ENCODE peak calls at places on chromosomes 12 and 14, in six cellular contexts. Y, K, W, V, U and D are unnamed samples.

GRCh38 chr14:59484611-59485174 is 376 bp downstream of the JKAMP start:
- DNase-seq in Y (peak; percentile 42), K (no peak), W (no peak), V (no peak), U (peak; percentile 37), D (no peak)

GRCh38 chr14:75643985-75644384 is 16.7 kb downstream of the ERG28 start:
- DNase-seq in Y (no peak), K (no peak), W (no peak), V (no peak), U (no peak), D (no peak)

GRCh38 chr14:101788016-101788695 is 26.6 kb downstream of the PPP2R5C start:
- DNase-seq in Y (no peak), K (no peak), W (no peak), V (no peak), U (peak; percentile 24), D (no peak)

GRCh38 chr12:101356794-101357193 is 50.8 kb downstream of the ARL1 start:
- DNase-seq in Y (no peak), K (no peak), W (no peak), V (no peak), U (no peak), D (no peak)

GRCh38 chr14:31582286-31582691 is 21.1 kb downstream of the NUBPL start:
- DNase-seq in Y (peak; percentile 84), K (no peak), W (peak; percentile 48), V (no peak), U (peak; percentile 65), D (peak; percentile 21)

GRCh38 chr12:106345739-106346138 is 11.8 kb upstream of the POLR3B start:
- DNase-seq in Y (peak; percentile 64), K (peak; percentile 68), W (peak; percentile 60), V (peak; percentile 21), U (peak; percentile 49), D (peak; percentile 42)

GRCh38 chr14:70789361-70789760 is 20.0 kb downstream of the MAP3K9 start:
- DNase-seq in Y (peak; percentile 78), K (peak; percentile 1), W (peak; percentile 33), V (no peak), U (peak; percentile 53), D (no peak)

GRCh38 chr14:38944691-38945090 is 158.3 kb downstream of the SEC23A start:
- DNase-seq in Y (no peak), K (no peak), W (no peak), V (no peak), U (no peak), D (peak; percentile 29)

GRCh38 chr12:107309020-107309419 is 215.7 kb upstream of the CRY1 start:
- DNase-seq in Y (no peak), K (no peak), W (no peak), V (no peak), U (no peak), D (no peak)

GRCh38 chr12:93378373-93379310 is 917 bp downstream of the NUDT4 start:
- DNase-seq in Y (peak; percentile 83), K (no peak), W (peak; percentile 50), V (no peak), U (peak; percentile 72), D (peak; percentile 10)

GRCh38 chr12:111037047-111037446 is 116.7 kb upstream of the MYL2 start:
- DNase-seq in Y (no peak), K (no peak), W (no peak), V (no peak), U (no peak), D (no peak)

GRCh38 chr14:71498151-71498734 is 434.0 kb upstream of the RGS6 start:
- DNase-seq in Y (peak; percentile 76), K (no peak), W (no peak), V (no peak), U (peak; percentile 40), D (no peak)

GRCh38 chr12:1212529-1212928 is 221.5 kb downstream of the ERC1 start:
- DNase-seq in Y (no peak), K (peak; percentile 48), W (no peak), V (no peak), U (no peak), D (no peak)

GRCh38 chr12:132427177-132427725 is 62.7 kb upstream of the FBRSL1 start:
- DNase-seq in Y (no peak), K (no peak), W (no peak), V (no peak), U (no peak), D (no peak)

GRCh38 chr12:6205144-6205539 is 4.9 kb downstream of the CD9 start:
- DNase-seq in Y (no peak), K (peak; percentile 30), W (peak; percentile 68), V (peak; percentile 64), U (no peak), D (no peak)

GRCh38 chr12:90514325-90514724 is 440.7 kb downstream of the CCER1 start:
- DNase-seq in Y (no peak), K (no peak), W (no peak), V (no peak), U (peak; percentile 62), D (peak; percentile 61)

GRCh38 chr12:119181944-119182343 is 3.2 kb downstream of the HSPB8 start:
- DNase-seq in Y (peak; percentile 35), K (no peak), W (no peak), V (no peak), U (no peak), D (no peak)
- TF ChIP-seq CTCF in Y (no peak), K (no peak), W (no peak), V (no peak), U (no peak), D (no peak)

GRCh38 chr12:61546296-61546695 is 713.9 kb upstream of the USP15 start:
- DNase-seq in Y (no peak), K (no peak), W (no peak), V (peak; percentile 4), U (no peak), D (no peak)
- H3K4me3 ChIP-seq in Y (no peak overlapping the region), K (no peak overlapping the region), W (no peak overlapping the region), V (no peak overlapping the region), U (no peak overlapping the region), D (no peak overlapping the region)

GRCh38 chr12:52307836-52308806 is 13.1 kb downstream of the KRT83 start:
- DNase-seq in Y (peak; percentile 58), K (peak; percentile 82), W (peak; percentile 25), V (peak; percentile 60), U (no peak), D (no peak)
- TF ChIP-seq CTCF in Y (no peak), K (peak; percentile 14), W (peak; percentile 14), V (no peak), U (no peak), D (no peak)

DNA sequence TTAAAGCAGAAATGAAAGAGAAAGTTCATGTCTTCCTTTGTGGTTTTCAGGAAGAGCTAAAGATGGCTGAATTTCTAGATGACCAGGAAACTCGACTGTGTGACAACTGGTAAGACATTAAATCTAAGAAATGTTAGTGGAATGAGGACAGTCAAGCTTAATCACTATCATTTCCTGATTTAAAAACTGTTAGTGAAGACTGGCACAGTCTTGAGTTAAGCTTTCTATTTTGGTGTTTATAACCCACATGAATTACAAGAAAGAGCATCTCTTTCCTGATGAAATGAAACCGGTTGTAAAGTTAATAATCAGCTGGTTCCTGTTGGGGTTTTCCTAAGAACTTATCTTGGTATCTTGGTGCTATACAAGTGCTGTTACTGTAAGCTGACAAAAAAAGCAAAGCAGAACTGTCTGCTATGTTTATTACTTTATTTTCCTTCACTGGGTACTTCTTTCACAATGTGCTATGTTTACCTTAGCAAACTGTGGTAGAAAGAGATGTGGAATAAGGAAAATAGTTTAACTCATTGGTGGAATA is 5.2 kb downstream of the TRAFD1 start:
- DNase-seq in Y (no peak), K (no peak), W (no peak), V (no peak), U (no peak), D (no peak)
- H3K4me3 ChIP-seq in Y (peak overlapping the region; percentile 27), K (no peak overlapping the region), W (no peak overlapping the region), V (no peak overlapping the region), U (no peak overlapping the region), D (no peak overlapping the region)

DNA sequence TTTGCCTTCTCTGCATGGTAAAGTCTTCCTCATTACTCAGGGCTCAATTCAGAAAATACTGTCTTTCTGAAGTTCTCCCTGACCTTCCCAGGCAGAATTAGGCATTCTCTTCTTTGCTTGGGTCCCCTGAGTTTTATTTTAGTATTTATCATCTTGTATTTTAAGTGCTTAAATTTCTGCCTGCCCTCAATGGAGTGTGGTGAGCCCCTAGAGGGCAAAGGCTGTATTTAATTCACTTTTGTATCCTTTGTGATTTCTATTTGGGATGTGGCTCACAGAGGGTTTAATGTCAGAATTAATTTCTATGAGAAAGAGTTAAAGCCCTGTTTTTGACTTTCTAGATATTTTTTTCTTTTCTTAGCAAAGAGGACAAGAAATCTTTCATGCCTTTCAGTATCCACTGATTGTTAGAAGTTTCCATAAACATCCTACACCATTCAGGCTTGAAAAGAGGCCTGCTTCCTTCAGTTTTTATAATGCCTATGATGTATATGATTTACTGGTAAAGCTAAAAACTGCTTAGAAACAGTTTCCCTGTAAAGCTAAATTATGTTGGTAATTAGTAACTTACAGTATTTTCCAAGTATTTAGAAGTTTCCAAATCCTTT is 55.6 kb upstream of the PTPRB start:
- DNase-seq in Y (peak; percentile 46), K (peak; percentile 6), W (no peak), V (no peak), U (peak; percentile 24), D (no peak)
- TF ChIP-seq CTCF in Y (peak; percentile 58), K (peak; percentile 63), W (peak; percentile 33), V (no peak), U (peak; percentile 61), D (peak; percentile 50)

DNA sequence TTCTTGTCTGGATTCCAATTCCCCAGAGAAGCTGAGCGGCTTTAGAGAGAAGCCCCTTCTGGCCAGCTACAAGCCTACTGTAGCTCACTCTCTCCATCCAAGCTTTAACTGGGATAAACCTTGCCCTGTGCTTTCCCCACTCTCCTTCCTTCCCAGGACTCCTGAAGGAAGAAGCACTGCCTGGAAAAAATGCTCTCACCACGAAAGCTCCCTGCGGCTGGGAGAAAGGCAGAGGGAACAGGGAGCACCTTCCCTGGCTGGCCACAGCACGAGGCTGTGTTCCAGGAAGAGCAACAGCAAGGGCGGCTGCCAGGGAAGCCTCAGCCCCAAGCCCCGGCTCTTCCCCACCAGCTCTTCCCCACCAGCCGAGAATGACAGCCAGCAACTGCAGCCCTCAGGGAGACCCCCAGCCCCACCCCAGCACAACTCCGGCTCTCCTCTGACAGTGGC is 40.8 kb upstream of the PNMA1 start:
- DNase-seq in Y (peak; percentile 88), K (no peak), W (peak; percentile 53), V (peak; percentile 62), U (peak; percentile 64), D (no peak)
- H3K4me3 ChIP-seq in Y (peak overlapping the region; percentile 33), K (no peak overlapping the region), W (no peak overlapping the region), V (no peak overlapping the region), U (no peak overlapping the region), D (peak overlapping the region; percentile 28)

DNA sequence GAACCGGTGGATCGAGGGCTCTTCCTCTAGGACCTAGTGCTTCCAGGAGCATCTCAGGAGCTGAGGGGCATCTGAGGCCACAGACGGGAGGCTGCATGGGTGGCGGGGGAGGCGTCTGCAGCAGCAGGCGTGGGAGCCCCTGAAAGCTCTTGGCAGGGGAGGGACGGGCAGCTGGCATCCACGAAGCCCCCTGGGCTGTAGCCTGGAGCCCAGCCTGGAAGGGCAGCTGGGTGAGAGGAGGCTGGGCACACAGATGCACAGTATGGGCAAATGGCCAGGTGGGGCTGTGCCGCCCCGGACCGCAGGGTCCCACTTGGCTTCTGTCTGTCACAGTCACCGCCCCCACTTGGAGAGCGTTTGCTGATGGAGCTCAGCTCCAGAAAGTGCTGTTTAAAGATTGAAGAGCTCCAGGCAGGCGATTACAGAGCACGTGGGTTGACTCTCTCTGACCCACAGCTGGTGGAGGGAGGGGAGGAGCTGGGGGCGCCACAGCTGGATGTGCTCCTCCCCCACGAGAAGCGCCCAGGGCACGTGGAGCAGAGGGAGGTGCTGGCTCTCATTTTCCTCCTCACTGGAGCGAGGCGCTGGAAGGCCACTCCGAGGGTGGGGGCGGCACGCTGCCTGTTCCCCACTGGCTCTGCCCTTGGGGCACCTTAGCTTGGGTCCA is 155.0 kb upstream of the C14orf180 start:
- DNase-seq in Y (no peak), K (peak; percentile 55), W (no peak), V (no peak), U (no peak), D (no peak)
- TF ChIP-seq CTCF in Y (no peak), K (no peak), W (no peak), V (no peak), U (no peak), D (no peak)